ENCODE peak calls at places on chromosome X, in five cellular contexts. D, K, H, R and Z are unnamed samples. For H3K4me1 and H3K9me3, the result is how much of the 10 kb centered on the place peaks cover.

GRCh38 chrX:152930516-152930915 is 32.6 kb downstream of the ZNF185 start:
- DNase-seq in D (no peak), K (no peak), H (no peak), R (no peak), Z (no peak)

GRCh38 chrX:136752796-136753195 is 27.9 kb downstream of the ARHGEF6 start:
- DNase-seq in D (peak), K (no peak), H (no peak), R (no peak), Z (no peak)

GRCh38 chrX:15790766-15791380 is 589 bp downstream of the ZRSR2 start:
- DNase-seq in D (no peak), K (no peak), H (no peak), R (no peak), Z (no peak)

GRCh38 chrX:10634681-10635161 is 14.3 kb upstream of the MID1 start:
- DNase-seq in D (peak), K (no peak), H (no peak), R (no peak), Z (no peak)

GRCh38 chrX:51144828-51145442 is 187.7 kb upstream of the NUDT10 start:
- DNase-seq in D (peak), K (peak), H (no peak), R (no peak), Z (no peak)

GRCh38 chrX:16978193-16978984 is 31.9 kb downstream of the REPS2 start:
- DNase-seq in D (no peak), K (no peak), H (no peak), R (no peak), Z (no peak)

GRCh38 chrX:11351375-11352295 is 58.4 kb downstream of the AMELX start:
- DNase-seq in D (no peak), K (no peak), H (no peak), R (peak), Z (peak)

GRCh38 chrX:80807606-80808159 is 2.0 kb downstream of the BRWD3 start:
- DNase-seq in D (no peak), K (no peak), H (no peak), R (no peak), Z (no peak)

GRCh38 chrX:11188664-11189063 is 77.5 kb downstream of the HCCS start:
- DNase-seq in D (peak), K (no peak), H (no peak), R (no peak), Z (no peak)

GRCh38 chrX:153564047-153564606 is 34.8 kb downstream of the CCNQ start:
- DNase-seq in D (peak), K (no peak), H (no peak), R (no peak), Z (no peak)

GRCh38 chrX:115988825-115989224 is 181.7 kb upstream of the AGTR2 start:
- DNase-seq in D (peak), K (no peak), H (no peak), R (no peak), Z (no peak)

GRCh38 chrX:2867191-2867590 is 38.5 kb downstream of the GYG2 start:
- DNase-seq in D (no peak), K (no peak), H (no peak), R (no peak), Z (no peak)

GRCh38 chrX:97629597-97629985 is 745.9 kb downstream of the RPA4 start:
- DNase-seq in D (peak), K (no peak), H (no peak), R (no peak), Z (no peak)

GRCh38 chrX:103073442-103073841 is 9.5 kb upstream of the BEX1 start:
- DNase-seq in D (no peak), K (peak), H (no peak), R (no peak), Z (no peak)

GRCh38 chrX:27619975-27620374 is 29.8 kb downstream of the DCAF8L2 start:
- DNase-seq in D (peak), K (no peak), H (no peak), R (no peak), Z (no peak)

GRCh38 chrX:106917830-106918500 is 2.2 kb upstream of the CLDN2 start:
- DNase-seq in D (no peak), K (no peak), H (no peak), R (no peak), Z (no peak)

GRCh38 chrX:9272166-9272565 is 192.7 kb upstream of the TBL1X start:
- DNase-seq in D (peak), K (no peak), H (no peak), R (no peak), Z (no peak)

GRCh38 chrX:93538575-93538974 is 134.8 kb downstream of the NAP1L3 start:
- DNase-seq in D (peak), K (no peak), H (no peak), R (no peak), Z (no peak)

GRCh38 chrX:16778545-16778944 is 7.7 kb upstream of the TXLNG start:
- DNase-seq in D (peak), K (no peak), H (no peak), R (no peak), Z (no peak)

GRCh38 chrX:68440940-68441339 is 7.6 kb upstream of the OPHN1 start:
- DNase-seq in D (peak), K (no peak), H (no peak), R (peak), Z (peak)

GRCh38 chrX:150777328-150777992 is 84.3 kb downstream of the MTMR1 start:
- DNase-seq in D (no peak), K (no peak), H (no peak), R (no peak), Z (no peak)

GRCh38 chrX:45851434-45851991 is 650.8 kb upstream of the DIPK2B start:
- DNase-seq in D (peak), K (no peak), H (peak), R (peak), Z (peak)

GRCh38 chrX:10189317-10190268 is 32.8 kb downstream of the CLCN4 start:
- DNase-seq in D (peak), K (peak), H (peak), R (peak), Z (no peak)

GRCh38 chrX:124818764-124819163 is 472.4 kb downstream of the SH2D1A start:
- DNase-seq in D (no peak), K (no peak), H (no peak), R (no peak), Z (no peak)
- H3K4me1 ChIP-seq in D (under half), K (under half), H (under half), R (under half), Z (under half)

DNA sequence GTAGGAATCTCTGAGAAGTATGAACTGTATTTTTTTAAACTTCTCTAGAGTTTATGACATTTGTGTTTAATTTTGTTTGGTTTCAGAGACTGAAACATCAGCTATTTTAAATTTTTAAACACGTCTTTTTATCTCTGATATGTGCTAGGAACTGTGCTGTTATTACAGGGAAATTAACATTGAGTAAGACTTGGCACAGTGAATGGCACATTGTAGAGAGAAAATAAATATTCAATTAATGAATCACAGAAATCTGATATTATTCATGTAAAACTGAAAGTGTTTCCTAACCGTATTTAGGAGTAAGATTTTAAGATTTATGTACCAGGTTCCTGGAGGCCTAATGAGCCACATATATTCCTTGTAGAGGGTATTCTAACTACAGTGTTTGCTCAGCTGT is 120.8 kb upstream of the FAM9C start:
- DNase-seq in D (no peak), K (no peak), H (no peak), R (no peak), Z (no peak)
- H3K9me3 ChIP-seq in D (under half), K (under half), H (under half), R (under half), Z (under half)

GRCh38 chrX:119762718-119763117 is 4.3 kb downstream of the SOWAHD start:
- DNase-seq in D (peak), K (no peak), H (no peak), R (no peak), Z (no peak)

GRCh38 chrX:119759333-119759766 is 962 bp downstream of the SOWAHD start:
- DNase-seq in D (no peak), K (no peak), H (no peak), R (no peak), Z (peak)

GRCh38 chrX:119757979-119758681 is at the start of gene SOWAHD:
- DNase-seq in D (peak), K (no peak), H (peak), R (peak), Z (peak)

GRCh38 chrX:119758682-119759332 is 419 bp downstream of the SOWAHD start:
- DNase-seq in D (peak), K (no peak), H (peak), R (peak), Z (peak)

DNA sequence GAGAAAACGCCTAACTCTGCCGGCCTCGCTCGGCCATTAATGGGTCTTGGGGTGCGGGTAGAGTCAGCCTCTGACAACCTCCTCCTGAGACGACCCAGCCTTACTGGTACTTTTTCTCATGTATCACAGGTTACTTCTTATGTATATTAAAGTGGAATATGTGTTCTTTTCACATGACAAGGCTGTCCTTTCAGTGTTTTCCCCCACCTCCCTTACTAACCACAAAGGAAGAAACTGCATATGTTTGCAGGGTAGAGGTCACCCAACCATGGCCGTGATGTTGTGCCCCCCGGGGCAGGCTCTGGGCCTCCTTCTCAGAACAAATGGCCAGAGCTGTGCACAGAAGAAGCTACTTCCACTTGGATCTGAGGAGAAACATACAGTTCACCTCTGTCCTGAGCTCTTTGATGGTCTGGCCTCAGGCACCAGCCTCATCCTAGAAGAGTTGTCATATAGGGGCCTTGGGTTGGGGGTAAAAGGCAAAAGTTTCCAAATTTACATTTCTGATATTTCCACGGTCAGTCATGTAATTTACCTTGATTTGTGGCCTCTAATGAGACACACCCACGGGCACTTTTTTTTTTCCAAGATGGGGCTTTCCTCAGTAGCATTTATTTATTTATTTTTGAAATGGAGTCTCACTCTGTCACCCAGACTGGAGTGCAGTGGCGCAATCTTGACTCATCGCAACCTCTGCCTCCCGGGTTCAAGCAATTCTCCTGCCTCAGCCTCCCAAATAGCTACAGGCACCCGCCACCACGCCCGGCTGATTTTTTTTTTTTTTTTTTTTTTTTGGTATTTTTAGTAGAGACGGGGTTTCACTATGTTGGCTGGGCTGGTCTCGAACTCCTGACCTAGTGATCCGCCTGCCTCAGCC is 1.9 kb downstream of the SOWAHD start:
- DNase-seq in D (no peak), K (no peak), H (no peak), R (no peak), Z (no peak)
- H3K4me3 ChIP-seq in D (no peak), K (no peak), H (no peak), R (no peak), Z (no peak)

GRCh38 chrX:48709522-48710117 is 13.1 kb downstream of the SUV39H1 start:
- DNase-seq in D (no peak), K (no peak), H (no peak), R (no peak), Z (no peak)

GRCh38 chrX:48713847-48714246 is 17.3 kb downstream of the SUV39H1 start:
- DNase-seq in D (no peak), K (no peak), H (no peak), R (no peak), Z (no peak)

GRCh38 chrX:48714573-48714972 is 18.0 kb downstream of the SUV39H1 start:
- DNase-seq in D (no peak), K (no peak), H (no peak), R (no peak), Z (no peak)

GRCh38 chrX:48711162-48711928 is 14.8 kb downstream of the SUV39H1 start:
- DNase-seq in D (no peak), K (no peak), H (no peak), R (no peak), Z (no peak)

DNA sequence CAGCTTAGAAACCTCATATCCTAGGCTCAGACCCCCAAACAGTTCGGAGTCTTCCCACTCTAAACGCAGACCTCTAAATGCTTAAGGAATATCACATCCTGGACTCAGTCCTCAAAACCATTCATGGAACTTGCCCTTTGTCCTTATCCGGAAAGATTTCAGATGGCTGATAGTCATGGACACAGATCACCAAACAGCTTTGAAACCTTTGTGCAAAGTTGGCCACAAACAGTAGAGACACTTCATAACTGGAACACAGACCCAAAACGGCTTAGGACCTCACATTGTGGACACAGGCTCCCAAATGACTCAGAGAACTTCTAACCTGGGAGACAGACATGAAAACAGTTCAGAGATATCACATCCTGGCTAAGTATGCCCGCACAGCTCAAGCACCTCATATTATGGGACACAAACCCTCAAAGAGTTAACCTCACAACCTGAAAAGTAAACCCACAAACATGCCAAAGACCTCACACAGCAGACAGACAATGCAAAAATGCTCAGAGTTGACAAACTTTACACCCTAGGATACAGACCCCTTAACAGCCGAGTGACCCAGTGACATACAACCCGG is 15.5 kb downstream of the SUV39H1 start:
- DNase-seq in D (no peak), K (no peak), H (no peak), R (no peak), Z (no peak)
- H3K4me1 ChIP-seq in D (under half), K (under half), H (half or more), R (under half), Z (under half)

DNA sequence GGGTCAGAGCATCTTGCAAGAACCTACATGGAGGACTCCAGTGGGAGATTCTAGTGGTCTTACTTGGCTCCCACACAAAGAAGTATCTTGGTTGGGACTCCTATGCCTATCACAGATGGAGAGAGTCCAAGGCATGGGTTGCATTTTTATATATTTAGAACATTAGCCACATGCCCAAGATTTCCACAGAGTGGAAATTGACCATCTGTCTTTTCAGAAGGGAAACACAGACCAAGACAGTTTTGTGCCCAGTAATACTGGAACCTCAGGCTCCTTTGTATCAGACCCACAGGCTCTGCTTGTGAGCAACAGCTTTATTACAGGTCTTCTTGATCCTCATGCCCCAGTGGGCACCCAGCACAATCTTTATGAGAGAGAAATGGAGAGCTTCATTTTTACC is 43.6 kb downstream of the PAGE2 start:
- DNase-seq in D (no peak), K (no peak), H (no peak), R (no peak), Z (no peak)
- H3K9me3 ChIP-seq in D (under half), K (under half), H (under half), R (under half), Z (under half)

GRCh38 chrX:87003031-87003430 is 514.6 kb upstream of the KLHL4 start:
- DNase-seq in D (no peak), K (no peak), H (no peak), R (no peak), Z (no peak)
- H3K4me3 ChIP-seq in D (no peak), K (no peak), H (no peak), R (no peak), Z (no peak)

GRCh38 chrX:108312011-108312410 is 126.2 kb downstream of the COL4A6 start:
- DNase-seq in D (no peak), K (no peak), H (no peak), R (no peak), Z (no peak)

GRCh38 chrX:108310511-108310910 is 127.7 kb downstream of the COL4A6 start:
- DNase-seq in D (no peak), K (no peak), H (no peak), R (no peak), Z (no peak)

GRCh38 chrX:108307408-108308085 is 130.7 kb downstream of the COL4A6 start:
- DNase-seq in D (peak), K (no peak), H (no peak), R (no peak), Z (no peak)

GRCh38 chrX:108306086-108306485 is 132.1 kb downstream of the COL4A6 start:
- DNase-seq in D (no peak), K (no peak), H (no peak), R (no peak), Z (no peak)

GRCh38 chrX:108309144-108309543 is 129.1 kb downstream of the COL4A6 start:
- DNase-seq in D (no peak), K (no peak), H (no peak), R (no peak), Z (no peak)
- H3K4me1 ChIP-seq in D (under half), K (under half), H (under half), R (under half), Z (under half)

GRCh38 chrX:145502670-145503069 is 255.4 kb downstream of the SPANXN1 start:
- DNase-seq in D (no peak), K (no peak), H (no peak), R (no peak), Z (no peak)
- H3K9me3 ChIP-seq in D (under half), K (under half), H (under half), R (under half), Z (under half)